ENCODE peak calls at places on chromosomes 2 and 18, in eight cellular contexts. Z is NCI-H774; D is A172; E is fibroblast of gingiva; N is fibroblast of lung; I is effector memory CD8-positive, alpha-beta T cell; L is A549; S is SW 1271. P is an unnamed sample.

GRCh38 chr2:12488365-12488972 is 228.3 kb upstream of the TRIB2 start:
- DNase-seq in I (peak; percentile 24), D (no peak), S (no peak), Z (no peak), N (no peak), E (no peak), L (no peak), P (no peak)

GRCh38 chr2:33673937-33674336 is 74.8 kb upstream of the FAM98A start:
- DNase-seq in Z (no peak), S (peak; percentile 50), D (peak; percentile 8), N (peak; percentile 14), E (peak; percentile 6), L (peak; percentile 26), I (no peak), P (no peak)

GRCh38 chr2:184860744-184861143 is 262.4 kb downstream of the ZNF804A start:
- DNase-seq in S (no peak), I (no peak), E (no peak), Z (no peak), N (no peak), D (no peak), L (no peak), P (no peak)

GRCh38 chr2:69565431-69565839 is 78.1 kb downstream of the AAK1 start:
- DNase-seq in L (peak; percentile 70), Z (peak; percentile 29), D (peak; percentile 35), E (peak; percentile 3), S (peak; percentile 47), N (no peak), I (peak; percentile 66), P (peak; percentile 31)

GRCh38 chr2:189082576-189082975 is 97.0 kb downstream of the COL5A2 start:
- DNase-seq in E (no peak), N (peak; percentile 44), Z (no peak), I (no peak), L (no peak), D (no peak), S (no peak), P (no peak)

GRCh38 chr2:7670905-7671304 is 753.7 kb downstream of the RNF144A start:
- DNase-seq in S (no peak), L (no peak), Z (no peak), N (no peak), E (no peak), D (no peak), I (no peak), P (no peak)

GRCh38 chr2:239383796-239384156 is 17.0 kb downstream of the HDAC4 start:
- DNase-seq in L (no peak), S (no peak), E (no peak), D (no peak), I (no peak), N (no peak), Z (no peak), P (no peak)

GRCh38 chr2:43169987-43170732 is 56.2 kb downstream of the ZFP36L2 start:
- DNase-seq in E (no peak), D (no peak), N (no peak), Z (no peak), S (no peak), I (peak; percentile 61), L (peak; percentile 64), P (no peak)

GRCh38 chr2:223815186-223815883 is 22.0 kb downstream of the AP1S3 start:
- DNase-seq in D (peak; percentile 98), S (peak; percentile 79), Z (no peak), N (peak; percentile 97), I (no peak), E (peak; percentile 82), L (peak; percentile 74), P (peak; percentile 43)

GRCh38 chr18:61471832-61472406 is 138.7 kb downstream of the CDH20 start:
- DNase-seq in S (no peak), Z (no peak), E (no peak), N (no peak), I (no peak), L (no peak), D (no peak), P (no peak)

GRCh38 chr2:100018794-100019193 is 123.6 kb downstream of the AFF3 start:
- DNase-seq in I (no peak), S (no peak), E (peak; percentile 10), L (no peak), Z (no peak), N (peak; percentile 81), D (peak; percentile 64), P (peak; percentile 68)

GRCh38 chr2:168457177-168457905 is 1.3 kb downstream of the CERS6 start:
- DNase-seq in I (no peak), N (no peak), Z (no peak), S (no peak), D (no peak), L (no peak), E (no peak), P (no peak)

GRCh38 chr2:152584301-152584700 is 133.0 kb downstream of the PRPF40A start:
- DNase-seq in N (peak; percentile 69), E (peak; percentile 11), I (no peak), S (no peak), D (no peak), Z (no peak), L (no peak), P (no peak)

GRCh38 chr2:230928701-230929380 is 3.8 kb upstream of the GPR55 start:
- DNase-seq in L (no peak), E (no peak), S (no peak), N (no peak), D (no peak), I (no peak), Z (no peak), P (no peak)

GRCh38 chr2:42834161-42834560 is 41.8 kb upstream of the HAAO start:
- DNase-seq in D (no peak), I (no peak), E (no peak), L (no peak), N (no peak), Z (no peak), S (no peak), P (no peak)

GRCh38 chr2:147450661-147451060 is 394.2 kb upstream of the ACVR2A start:
- DNase-seq in S (no peak), E (no peak), Z (no peak), I (no peak), N (no peak), D (no peak), L (no peak), P (no peak)

GRCh38 chr2:237291138-237291792 is 122.7 kb downstream of the COL6A3 start:
- DNase-seq in L (peak; percentile 95), E (peak; percentile 100), N (peak; percentile 99), S (peak; percentile 92), I (no peak), D (peak; percentile 89), Z (peak; percentile 71), P (peak; percentile 98)

GRCh38 chr18:51070545-51070944 is 40.5 kb downstream of the SMAD4 start:
- DNase-seq in S (peak; percentile 52), Z (no peak), E (peak; percentile 72), I (no peak), L (no peak), D (peak; percentile 63), N (peak; percentile 92), P (peak; percentile 47)

GRCh38 chr18:59498687-59499086 is 139.6 kb upstream of the LMAN1 start:
- DNase-seq in Z (no peak), I (no peak), E (no peak), N (no peak), S (no peak), L (no peak), D (no peak), P (no peak)

GRCh38 chr2:240649331-240649730 is 24.1 kb downstream of the GPR35 start:
- DNase-seq in L (no peak), D (no peak), Z (no peak), N (no peak), I (no peak), E (no peak), S (no peak), P (no peak)

GRCh38 chr2:146776589-146776988 is 1068.2 kb upstream of the ACVR2A start:
- DNase-seq in L (no peak), D (no peak), N (no peak), S (no peak), E (no peak), Z (no peak), I (no peak), P (no peak)

GRCh38 chr2:25851740-25852503 is 26.4 kb downstream of the ASXL2 start:
- DNase-seq in I (peak; percentile 23), E (peak; percentile 76), D (peak; percentile 86), N (peak; percentile 92), L (peak; percentile 87), S (peak; percentile 86), Z (peak; percentile 26), P (no peak)

GRCh38 chr18:49813321-49814146 is at the start of gene ACAA2:
- DNase-seq in I (peak; percentile 76), E (peak; percentile 89), N (peak; percentile 81), L (peak; percentile 80), S (peak; percentile 56), Z (peak; percentile 73), D (peak; percentile 51), P (peak; percentile 84)

GRCh38 chr2:72154386-72154785 is 6.7 kb upstream of the CYP26B1 start:
- DNase-seq in S (no peak), N (no peak), I (no peak), E (no peak), Z (no peak), D (no peak), L (no peak), P (no peak)

GRCh38 chr2:24077535-24077877 is 1.4 kb upstream of the SF3B6 start:
- DNase-seq in I (no peak), D (no peak), S (no peak), Z (no peak), L (no peak), E (peak; percentile 7), N (peak; percentile 7), P (no peak)

GRCh38 chr2:173881886-173882285 is 83.3 kb downstream of the SP3 start:
- DNase-seq in I (no peak), D (peak; percentile 6), L (no peak), N (peak; percentile 53), E (no peak), S (no peak), Z (peak; percentile 28), P (no peak)

GRCh38 chr2:22124003-22124402 is 1000.2 kb downstream of the TDRD15 start:
- DNase-seq in D (no peak), S (no peak), Z (no peak), I (no peak), E (no peak), L (peak; percentile 18), N (no peak), P (no peak)

GRCh38 chr18:39489426-39489825 is 1923.8 kb upstream of the CELF4 start:
- DNase-seq in N (peak; percentile 18), D (no peak), I (no peak), S (no peak), Z (no peak), E (no peak), L (no peak), P (no peak)

P was measured in MG63.